ENCODE peak calls at places on chromosomes 4 and X, in nine cellular contexts. G is CD8-positive, alpha-beta T cell; E is dorsolateral prefrontal cortex; T is SK-N-SH; Z is GM23248; J is astrocyte; H is neural progenitor cell; L is foreskin keratinocyte; D is brain microvascular endothelial cell. A is an unnamed sample.

GRCh38 chrX:11427082-11428033 is 134.1 kb downstream of the AMELX start:
- DNase-seq in G (no peak), E (no peak), T (peak), Z (peak), J (no peak), H (peak), L (no peak), D (no peak), A (no peak)

GRCh38 chr4:179415842-179416223 is 1973.6 kb upstream of the AGA start:
- DNase-seq in G (no peak), E (no peak), T (no peak), Z (no peak), J (peak), H (no peak), L (no peak), D (no peak), A (no peak)

GRCh38 chr4:143247866-143248265 is 63.1 kb downstream of the USP38 start:
- DNase-seq in G (no peak), E (no peak), T (no peak), Z (no peak), J (no peak), H (no peak), L (no peak), D (no peak), A (no peak)

GRCh38 chr4:33924239-33924638 is 2320.1 kb downstream of the ARAP2 start:
- DNase-seq in G (no peak), E (no peak), T (no peak), Z (peak), J (peak), H (peak), L (peak), D (no peak), A (peak)

GRCh38 chr4:152259866-152260265 is 276.0 kb downstream of the FBXW7 start:
- DNase-seq in G (no peak), E (no peak), T (no peak), Z (peak), J (peak), H (no peak), L (peak), D (no peak), A (peak)

GRCh38 chr4:71074452-71075299 is 81.2 kb downstream of the DCK start:
- DNase-seq in G (no peak), E (peak), T (no peak), Z (peak), J (no peak), H (no peak), L (no peak), D (peak), A (no peak)

GRCh38 chr4:38371391-38371851 is 292.6 kb upstream of the KLF3 start:
- DNase-seq in G (no peak), E (no peak), T (no peak), Z (peak), J (peak), H (no peak), L (no peak), D (peak), A (no peak)

GRCh38 chr4:22474636-22475310 is 41.1 kb downstream of the ADGRA3 start:
- DNase-seq in G (no peak), E (no peak), T (no peak), Z (peak), J (no peak), H (no peak), L (no peak), D (peak), A (no peak)

GRCh38 chrX:107629533-107629909 is 1.2 kb downstream of the PRPS1 start:
- DNase-seq in G (no peak), E (no peak), T (peak), Z (peak), J (peak), H (peak), L (no peak), D (peak), A (no peak)

GRCh38 chrX:3666975-3667374 is 46.5 kb downstream of the PRKX start:
- DNase-seq in G (no peak), E (no peak), T (no peak), Z (no peak), J (no peak), H (no peak), L (no peak), D (no peak), A (no peak)

GRCh38 chrX:54926978-54927377 is 6.4 kb downstream of the TRO start:
- DNase-seq in G (no peak), E (no peak), T (peak), Z (no peak), J (no peak), H (no peak), L (no peak), D (no peak), A (no peak)

GRCh38 chrX:107117993-107118321 is 665 bp downstream of the RBM41 start:
- DNase-seq in G (no peak), E (no peak), T (peak), Z (no peak), J (no peak), H (no peak), L (no peak), D (no peak), A (no peak)

GRCh38 chrX:23478561-23478960 is 143.9 kb downstream of the PTCHD1 start:
- DNase-seq in G (no peak), E (no peak), T (no peak), Z (no peak), J (no peak), H (no peak), L (no peak), D (no peak), A (no peak)

GRCh38 chr4:161987611-161988010 is 176.2 kb downstream of the FSTL5 start:
- DNase-seq in G (no peak), E (no peak), T (no peak), Z (no peak), J (no peak), H (no peak), L (no peak), D (no peak), A (no peak)

GRCh38 chrX:10022580-10023245 is 55.6 kb downstream of the CLDN34 start:
- DNase-seq in G (no peak), E (no peak), T (no peak), Z (peak), J (peak), H (no peak), L (no peak), D (peak), A (no peak)

GRCh38 chrX:3711331-3711917 is 2.0 kb downstream of the PRKX start:
- DNase-seq in G (no peak), E (no peak), T (no peak), Z (no peak), J (no peak), H (no peak), L (no peak), D (no peak), A (no peak)

GRCh38 chr4:187711586-187711985 is 284.0 kb upstream of the ZFP42 start:
- DNase-seq in G (no peak), E (no peak), T (no peak), Z (no peak), J (no peak), H (no peak), L (no peak), D (no peak), A (no peak)

GRCh38 chr4:142707397-142707796 is 138.7 kb downstream of the INPP4B start:
- DNase-seq in G (no peak), E (no peak), T (no peak), Z (no peak), J (no peak), H (no peak), L (no peak), D (no peak), A (no peak)

GRCh38 chr4:36111180-36111579 is 133.1 kb downstream of the ARAP2 start:
- DNase-seq in G (no peak), E (no peak), T (no peak), Z (no peak), J (peak), H (no peak), L (no peak), D (no peak), A (no peak)

GRCh38 chr4:69823481-69824186 is 36.3 kb downstream of the SULT1E1 start:
- DNase-seq in G (peak), E (no peak), T (peak), Z (peak), J (no peak), H (peak), L (peak), D (peak), A (no peak)

GRCh38 chrX:65706041-65706828 is 38.8 kb downstream of the MSN start:
- DNase-seq in G (no peak), E (no peak), T (no peak), Z (peak), J (peak), H (no peak), L (peak), D (peak), A (peak)

GRCh38 chr4:176340871-176341685 is 21.3 kb downstream of the SPCS3 start:
- DNase-seq in G (no peak), E (no peak), T (peak), Z (peak), J (no peak), H (peak), L (no peak), D (peak), A (no peak)

GRCh38 chr4:125573368-125573767 is 258.6 kb downstream of the FAT4 start:
- DNase-seq in G (no peak), E (no peak), T (no peak), Z (no peak), J (no peak), H (no peak), L (no peak), D (no peak), A (no peak)

GRCh38 chr4:112895785-112896184 is 153.7 kb upstream of the ANK2 start:
- DNase-seq in G (no peak), E (no peak), T (no peak), Z (peak), J (peak), H (peak), L (peak), D (no peak), A (peak)

GRCh38 chrX:100979881-100980607 is 10.5 kb downstream of the ARL13A start:
- DNase-seq in G (no peak), E (no peak), T (no peak), Z (peak), J (no peak), H (no peak), L (no peak), D (no peak), A (no peak)

GRCh38 chr4:8708401-8709021 is 115.9 kb downstream of the CPZ start:
- DNase-seq in G (no peak), E (no peak), T (peak), Z (no peak), J (no peak), H (no peak), L (no peak), D (no peak), A (no peak)

GRCh38 chr4:77156912-77157858 is at the start of gene CCNG2:
- DNase-seq in G (peak), E (peak), T (peak), Z (peak), J (peak), H (peak), L (no peak), D (peak), A (peak)

GRCh38 chr4:176545886-176546285 is 226.1 kb downstream of the SPCS3 start:
- DNase-seq in G (no peak), E (no peak), T (no peak), Z (peak), J (no peak), H (no peak), L (no peak), D (peak), A (no peak)

GRCh38 chr4:153447175-153447887 is 18.8 kb upstream of the TMEM131L start:
- DNase-seq in G (no peak), E (no peak), T (no peak), Z (peak), J (no peak), H (no peak), L (no peak), D (no peak), A (no peak)

GRCh38 chr4:13670456-13671150 is 43.1 kb upstream of the BOD1L1 start:
- DNase-seq in G (no peak), E (no peak), T (no peak), Z (no peak), J (no peak), H (no peak), L (no peak), D (no peak), A (no peak)

GRCh38 chr4:112370466-112370865 is 73.3 kb downstream of the ALPK1 start:
- DNase-seq in G (no peak), E (no peak), T (no peak), Z (no peak), J (no peak), H (no peak), L (peak), D (no peak), A (no peak)

DNA sequence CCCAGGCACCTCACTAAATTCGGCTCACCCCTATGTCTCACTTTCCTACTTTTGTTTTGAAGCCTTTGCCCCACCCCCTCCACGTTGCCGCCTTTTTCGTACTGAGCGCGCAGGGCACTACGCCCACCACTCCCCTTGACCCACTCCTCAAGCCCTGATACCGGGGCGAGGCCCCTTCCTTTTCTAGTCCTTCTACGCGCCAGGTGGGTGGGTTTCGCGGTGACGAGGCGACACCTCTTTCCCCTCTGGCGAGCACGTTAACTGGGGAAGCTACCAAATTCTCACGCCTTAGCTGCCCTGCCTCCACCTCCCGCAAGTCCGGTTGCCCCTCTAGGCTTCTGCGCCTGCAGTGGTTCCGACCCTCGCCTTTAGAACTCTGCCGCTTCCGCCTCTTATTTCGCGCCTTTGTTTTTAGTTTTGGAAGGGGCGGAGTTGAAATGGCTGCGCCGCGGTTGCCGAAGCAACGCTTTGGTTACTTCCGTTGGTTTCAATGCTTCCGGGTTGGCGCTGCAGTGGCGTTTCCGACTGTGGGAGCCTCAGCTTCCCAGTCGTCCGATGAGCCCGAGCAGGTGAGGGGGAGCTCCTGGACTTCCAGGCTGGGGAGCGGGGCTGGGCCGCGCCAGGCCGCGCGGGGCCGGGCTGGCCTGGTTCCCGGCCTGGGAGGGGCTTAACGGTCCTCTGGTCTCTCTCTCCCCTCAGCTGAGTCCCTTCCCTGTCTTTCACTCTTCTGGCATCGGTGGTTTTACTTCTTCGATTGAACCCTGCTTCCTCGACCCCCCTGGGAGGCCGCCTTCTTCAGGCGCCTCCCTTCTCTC is at the start of gene SLC25A14:
- DNase-seq in G (peak), E (peak), T (peak), Z (peak), J (peak), H (peak), L (peak), D (peak), A (no peak)
- H3K27ac ChIP-seq in G (peak), E (no peak), T (peak), Z (peak), J (peak), H (no peak), L (no peak), D (peak), A (no peak)

GRCh38 chrX:1661922-1662221 is 47.0 kb downstream of the ASMT start:
- DNase-seq in G (no peak), E (no peak), T (no peak), Z (no peak), J (no peak), H (no peak), L (no peak), D (no peak), A (no peak)

GRCh38 chrX:1657367-1658082 is 42.7 kb downstream of the ASMT start:
- DNase-seq in G (peak), E (no peak), T (no peak), Z (peak), J (peak), H (peak), L (peak), D (no peak), A (peak)

GRCh38 chrX:1659664-1660461 is 45.0 kb downstream of the ASMT start:
- DNase-seq in G (no peak), E (no peak), T (no peak), Z (no peak), J (no peak), H (no peak), L (no peak), D (no peak), A (no peak)

GRCh38 chrX:1658083-1658463 is 43.2 kb downstream of the ASMT start:
- DNase-seq in G (no peak), E (no peak), T (no peak), Z (no peak), J (no peak), H (peak), L (no peak), D (no peak), A (no peak)

GRCh38 chrX:1661048-1661921 is 46.4 kb downstream of the ASMT start:
- DNase-seq in G (peak), E (no peak), T (no peak), Z (no peak), J (no peak), H (peak), L (no peak), D (no peak), A (no peak)
- H3K27ac ChIP-seq in G (peak), E (no peak), T (no peak), Z (no peak), J (no peak), H (no peak), L (no peak), D (no peak), A (no peak)

DNA sequence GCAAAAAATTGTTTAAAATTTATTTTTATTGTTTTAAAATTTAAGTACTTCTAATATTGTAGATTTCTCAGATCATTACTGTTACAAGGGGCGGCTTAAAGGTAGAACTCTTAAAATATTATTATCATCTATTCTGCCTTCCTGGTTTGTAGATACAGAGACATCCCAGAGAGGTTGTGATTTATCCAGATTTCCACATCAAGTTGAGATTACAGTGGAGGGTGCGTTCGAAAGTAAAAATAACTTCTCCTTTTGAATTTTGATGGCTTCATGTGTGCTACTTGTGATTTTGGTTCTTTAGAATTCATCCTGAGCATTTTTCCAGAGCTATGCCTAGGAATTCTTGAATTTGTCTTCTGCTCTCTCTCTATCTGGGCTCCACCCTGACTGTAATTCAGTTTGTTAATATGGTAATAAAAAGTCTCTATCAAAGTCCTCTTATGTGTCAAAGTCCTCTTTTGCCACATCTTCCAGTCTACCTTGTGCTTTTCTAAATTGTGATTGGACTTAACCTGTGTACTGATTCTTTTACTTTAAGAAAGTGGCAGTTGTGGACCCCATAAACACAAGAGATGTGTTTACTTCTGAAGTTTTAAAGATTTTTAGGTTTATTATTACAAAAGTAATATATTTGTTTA is 37.2 kb downstream of the CLCN3 start:
- DNase-seq in G (no peak), E (no peak), T (no peak), Z (no peak), J (no peak), H (no peak), L (no peak), D (no peak), A (no peak)
- H3K27ac ChIP-seq in G (no peak), E (peak), T (no peak), Z (no peak), J (no peak), H (no peak), L (no peak), D (no peak), A (peak)

GRCh38 chr4:74005528-74005927 is 7.1 kb upstream of the CXCL5 start:
- DNase-seq in G (no peak), E (no peak), T (no peak), Z (peak), J (no peak), H (no peak), L (peak), D (no peak), A (peak)
- H3K27ac ChIP-seq in G (no peak), E (no peak), T (no peak), Z (peak), J (no peak), H (no peak), L (peak), D (no peak), A (peak)

DNA sequence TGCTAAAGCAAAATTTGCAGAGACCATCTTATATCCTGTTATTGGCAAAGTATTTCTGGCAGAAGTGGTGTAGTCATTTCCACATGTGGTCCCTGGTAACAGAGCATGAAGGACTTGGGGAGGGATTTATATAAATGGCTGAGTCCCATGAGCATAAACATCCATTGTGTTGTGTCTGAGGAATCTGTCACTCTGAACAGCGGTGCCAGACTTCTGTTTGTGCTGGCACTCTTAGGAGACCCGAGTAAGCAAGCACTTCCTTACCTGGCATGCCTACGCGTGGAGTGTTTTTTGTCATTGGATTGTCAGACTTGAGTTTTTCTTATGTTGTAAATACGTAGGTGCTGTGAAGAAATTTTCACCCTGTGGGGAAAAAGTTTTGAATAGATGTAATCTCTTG is 285.9 kb downstream of the ARHGAP10 start:
- DNase-seq in G (no peak), E (no peak), T (no peak), Z (no peak), J (peak), H (no peak), L (no peak), D (no peak), A (no peak)
- H3K27ac ChIP-seq in G (no peak), E (no peak), T (no peak), Z (no peak), J (no peak), H (no peak), L (no peak), D (no peak), A (no peak)

GRCh38 chr4:174405923-174406322 is 116.4 kb downstream of the HPGD start:
- DNase-seq in G (no peak), E (no peak), T (no peak), Z (no peak), J (no peak), H (no peak), L (no peak), D (no peak), A (no peak)
- H3K27ac ChIP-seq in G (no peak), E (no peak), T (no peak), Z (no peak), J (no peak), H (no peak), L (no peak), D (no peak), A (no peak)

GRCh38 chr4:138979742-138980141 is 35.8 kb upstream of the NOCT start:
- DNase-seq in G (no peak), E (no peak), T (no peak), Z (no peak), J (no peak), H (no peak), L (no peak), D (no peak), A (no peak)
- H3K27ac ChIP-seq in G (no peak), E (no peak), T (no peak), Z (no peak), J (no peak), H (no peak), L (no peak), D (no peak), A (no peak)

DNA sequence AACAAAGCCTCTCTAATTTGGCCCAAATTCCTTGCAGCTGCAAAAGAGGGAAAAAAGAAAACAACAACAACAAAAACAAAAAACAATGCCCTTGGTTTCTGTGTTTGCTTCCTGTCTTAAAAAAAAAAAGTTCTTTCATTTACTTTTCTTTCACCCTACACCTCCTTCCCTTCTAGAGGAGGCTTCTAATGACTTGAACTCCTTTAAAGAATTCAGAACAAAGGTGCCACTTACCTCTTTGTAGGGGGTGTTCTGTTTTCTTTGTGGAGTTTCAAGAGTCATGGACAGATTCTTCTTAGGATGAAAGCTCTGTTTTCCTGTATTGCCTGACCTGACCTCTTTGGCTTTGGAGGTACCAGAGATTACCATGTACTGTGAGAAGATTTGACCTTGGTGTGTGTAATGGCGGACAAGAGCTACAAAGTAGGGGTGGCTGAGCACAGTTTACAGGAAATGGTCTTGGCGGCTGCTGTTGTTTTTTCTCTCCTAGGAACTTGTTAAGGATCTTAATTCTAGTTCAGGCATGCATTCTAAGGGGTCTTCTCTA is 72.4 kb upstream of the S100G start:
- DNase-seq in G (no peak), E (no peak), T (no peak), Z (no peak), J (no peak), H (peak), L (no peak), D (no peak), A (no peak)
- H3K27ac ChIP-seq in G (no peak), E (no peak), T (no peak), Z (no peak), J (no peak), H (no peak), L (no peak), D (no peak), A (no peak)

GRCh38 chrX:132025085-132025484 is 2.0 kb downstream of the STK26 start:
- DNase-seq in G (no peak), E (no peak), T (no peak), Z (no peak), J (no peak), H (peak), L (no peak), D (no peak), A (no peak)
- H3K27ac ChIP-seq in G (no peak), E (no peak), T (no peak), Z (no peak), J (no peak), H (no peak), L (no peak), D (no peak), A (no peak)